ENCODE peak calls at places on chromosomes 3 and 15, in seven cellular contexts. D, F, L, U, W, H and Q are unnamed samples. For H3K4me1, the result is how much of the 10 kb centered on the place peaks cover.

GRCh38 chr15:57553526-57553925 is 38.2 kb upstream of the MYZAP start:
- DNase-seq in D (peak), F (no peak), L (no peak), U (no peak), W (no peak), H (no peak), Q (no peak)

GRCh38 chr15:94769089-94769488 is 537.7 kb downstream of the MCTP2 start:
- DNase-seq in D (no peak), F (no peak), L (no peak), U (no peak), W (no peak), H (no peak), Q (no peak)

GRCh38 chr3:43515970-43516369 is 105.8 kb downstream of the ANO10 start:
- DNase-seq in D (no peak), F (no peak), L (no peak), U (no peak), W (no peak), H (no peak), Q (no peak)

GRCh38 chr15:38085931-38086562 is 151.6 kb downstream of the TMCO5A start:
- DNase-seq in D (no peak), F (no peak), L (no peak), U (no peak), W (peak), H (peak), Q (no peak)

GRCh38 chr3:190180268-190180667 is 59.6 kb upstream of the P3H2 start:
- DNase-seq in D (no peak), F (no peak), L (no peak), U (no peak), W (peak), H (peak), Q (no peak)

GRCh38 chr3:65785065-65785645 is 253.6 kb downstream of the MAGI1 start:
- DNase-seq in D (no peak), F (no peak), L (no peak), U (no peak), W (peak), H (peak), Q (no peak)

GRCh38 chr3:194598771-194599557 is 34.3 kb downstream of the TMEM44 start:
- DNase-seq in D (no peak), F (peak), L (no peak), U (no peak), W (peak), H (peak), Q (no peak)

GRCh38 chr15:59691194-59691805 is 2.2 kb upstream of the BNIP2 start:
- DNase-seq in D (no peak), F (no peak), L (peak), U (no peak), W (peak), H (peak), Q (peak)

GRCh38 chr3:107796786-107797185 is 274.0 kb downstream of the BBX start:
- DNase-seq in D (no peak), F (no peak), L (no peak), U (no peak), W (peak), H (peak), Q (no peak)

GRCh38 chr3:56864886-56865527 is 63.3 kb upstream of the ARHGEF3 start:
- DNase-seq in D (no peak), F (no peak), L (no peak), U (no peak), W (no peak), H (no peak), Q (no peak)

GRCh38 chr15:41647269-41647668 is 12.9 kb upstream of the MGA start:
- DNase-seq in D (no peak), F (no peak), L (no peak), U (no peak), W (no peak), H (no peak), Q (no peak)

GRCh38 chr3:119783883-119784282 is 2.0 kb downstream of the NR1I2 start:
- DNase-seq in D (no peak), F (no peak), L (no peak), U (no peak), W (no peak), H (no peak), Q (no peak)

GRCh38 chr3:46651084-46651483 is 38.8 kb downstream of the FAM240A start:
- DNase-seq in D (no peak), F (no peak), L (no peak), U (no peak), W (no peak), H (no peak), Q (no peak)

GRCh38 chr15:62502451-62502850 is 337.4 kb upstream of the C2CD4B start:
- DNase-seq in D (no peak), F (no peak), L (no peak), U (no peak), W (peak), H (no peak), Q (no peak)

GRCh38 chr3:110767156-110767555 is 304.5 kb upstream of the NECTIN3 start:
- DNase-seq in D (no peak), F (no peak), L (no peak), U (no peak), W (no peak), H (peak), Q (no peak)

GRCh38 chr3:72163809-72164634 is 379.1 kb upstream of the PROK2 start:
- DNase-seq in D (no peak), F (no peak), L (peak), U (no peak), W (no peak), H (no peak), Q (no peak)

GRCh38 chr3:182397164-182397563 is 396.1 kb upstream of the ATP11B start:
- DNase-seq in D (no peak), F (no peak), L (no peak), U (no peak), W (no peak), H (no peak), Q (no peak)

GRCh38 chr15:63226155-63226883 is 36.9 kb downstream of the RAB8B start:
- DNase-seq in D (no peak), F (no peak), L (no peak), U (no peak), W (no peak), H (no peak), Q (no peak)

GRCh38 chr3:71908001-71908400 is 123.1 kb upstream of the PROK2 start:
- DNase-seq in D (no peak), F (peak), L (no peak), U (no peak), W (peak), H (no peak), Q (no peak)

GRCh38 chr15:65884511-65884910 is 15.2 kb downstream of the RAB11A start:
- DNase-seq in D (no peak), F (no peak), L (no peak), U (no peak), W (no peak), H (no peak), Q (no peak)

GRCh38 chr15:73841756-73842590 is 31.4 kb upstream of the TBC1D21 start:
- DNase-seq in D (no peak), F (no peak), L (peak), U (no peak), W (peak), H (no peak), Q (no peak)

GRCh38 chr3:15331072-15331605 is 1.2 kb downstream of the SH3BP5 start:
- DNase-seq in D (no peak), F (no peak), L (no peak), U (no peak), W (no peak), H (no peak), Q (no peak)

GRCh38 chr3:114449271-114450007 is 155.6 kb downstream of the TIGIT start:
- DNase-seq in D (no peak), F (no peak), L (no peak), U (no peak), W (peak), H (no peak), Q (no peak)

GRCh38 chr3:46970391-46971091 is 6.0 kb downstream of the CCDC12 start:
- DNase-seq in D (no peak), F (peak), L (no peak), U (peak), W (peak), H (no peak), Q (no peak)

GRCh38 chr3:30691249-30691880 is 85.0 kb downstream of the TGFBR2 start:
- DNase-seq in D (no peak), F (peak), L (no peak), U (no peak), W (no peak), H (no peak), Q (no peak)

GRCh38 chr3:185164428-185165217 is 11.8 kb upstream of the C3orf70 start:
- DNase-seq in D (no peak), F (no peak), L (no peak), U (no peak), W (no peak), H (no peak), Q (no peak)

GRCh38 chr15:71512281-71513016 is 297.9 kb upstream of the NR2E3 start:
- DNase-seq in D (no peak), F (no peak), L (no peak), U (no peak), W (no peak), H (no peak), Q (no peak)

GRCh38 chr3:151604941-151605340 is 128.8 kb upstream of the AADACL2 start:
- DNase-seq in D (no peak), F (no peak), L (no peak), U (no peak), W (peak), H (no peak), Q (no peak)

GRCh38 chr3:149539491-149539890 is 65.0 kb downstream of the TM4SF4 start:
- DNase-seq in D (no peak), F (no peak), L (no peak), U (no peak), W (no peak), H (no peak), Q (no peak)

GRCh38 chr3:128560768-128561167 is 67.8 kb upstream of the GATA2 start:
- DNase-seq in D (no peak), F (no peak), L (no peak), U (no peak), W (no peak), H (no peak), Q (peak)

GRCh38 chr15:79432345-79433311 is 492 bp downstream of the MINAR1 start:
- DNase-seq in D (peak), F (peak), L (no peak), U (no peak), W (peak), H (no peak), Q (no peak)

DNA sequence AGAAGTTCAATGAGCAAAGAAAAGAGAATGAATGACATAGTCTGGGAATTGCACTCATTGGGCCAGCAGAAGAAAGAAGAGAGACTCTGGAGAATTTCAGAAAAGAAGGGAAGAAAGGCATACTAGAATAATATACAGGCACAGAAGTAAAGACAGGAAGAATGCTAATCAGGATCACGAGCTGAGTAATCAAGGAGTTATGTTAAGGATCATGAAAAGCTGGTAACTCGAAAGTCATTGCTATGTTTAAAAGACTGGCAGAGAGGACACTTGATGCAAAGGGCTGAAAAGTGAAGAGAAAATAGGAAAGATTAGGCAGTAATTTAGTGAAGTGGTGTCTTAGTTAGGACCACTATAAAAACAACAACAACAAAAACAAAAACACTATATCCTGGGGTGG is 284.1 kb downstream of the ZBBX start:
- DNase-seq in D (no peak), F (no peak), L (no peak), U (no peak), W (no peak), H (peak), Q (no peak)
- H3K4me1 ChIP-seq in D (under half), F (under half), L (under half), U (under half), W (under half), H (under half), Q (under half)

GRCh38 chr3:9041626-9042025 is 78.4 kb upstream of the RAD18 start:
- DNase-seq in D (no peak), F (no peak), L (no peak), U (no peak), W (peak), H (no peak), Q (no peak)
- H3K4me1 ChIP-seq in D (under half), F (under half), L (under half), U (under half), W (under half), H (under half), Q (under half)

DNA sequence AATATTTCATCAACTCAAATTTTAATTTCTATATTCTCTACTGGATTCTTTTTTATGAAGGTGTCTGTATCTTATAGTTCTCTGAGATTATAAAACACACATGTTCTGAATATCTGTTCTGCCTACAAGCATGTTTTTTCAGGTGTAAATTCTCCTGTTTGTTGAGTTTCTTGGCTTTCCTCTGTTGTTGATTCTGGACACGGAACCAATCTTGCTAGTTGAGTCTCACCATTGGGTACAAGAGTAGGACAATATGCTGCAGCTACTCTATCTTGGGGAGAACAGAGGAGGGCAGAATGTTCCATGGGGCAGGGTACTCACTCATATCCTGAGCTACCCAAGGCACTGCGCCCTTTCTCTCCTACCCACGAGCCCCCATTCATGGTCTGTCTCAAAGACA is 104.9 kb downstream of the GREM1 start:
- DNase-seq in D (no peak), F (no peak), L (no peak), U (no peak), W (no peak), H (no peak), Q (no peak)
- H3K4me1 ChIP-seq in D (under half), F (under half), L (under half), U (under half), W (half or more), H (under half), Q (under half)

DNA sequence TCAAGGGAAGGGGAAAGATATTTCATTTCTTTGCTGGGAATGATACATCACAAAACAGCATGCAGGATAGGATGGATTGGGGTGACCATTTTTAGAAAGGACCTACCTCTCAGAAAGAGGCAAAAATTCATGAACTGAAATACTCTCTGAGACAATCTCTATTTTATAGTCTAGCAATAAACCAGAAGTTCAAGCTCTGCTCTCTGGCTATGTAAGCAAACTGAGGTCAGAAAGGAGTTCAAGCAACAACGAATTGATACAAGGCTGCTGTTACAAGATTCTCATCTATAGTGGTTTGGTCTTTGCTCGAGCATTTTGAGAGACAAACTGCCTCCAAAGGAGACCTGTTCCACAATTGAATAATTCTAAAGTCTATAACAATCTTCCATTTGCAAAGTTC is 84.7 kb upstream of the GOLGA8J start:
- DNase-seq in D (no peak), F (no peak), L (no peak), U (no peak), W (no peak), H (no peak), Q (no peak)
- H3K4me1 ChIP-seq in D (under half), F (under half), L (under half), U (under half), W (under half), H (under half), Q (under half)

GRCh38 chr15:70180186-70180875 is 82.6 kb upstream of the TLE3 start:
- DNase-seq in D (no peak), F (no peak), L (no peak), U (no peak), W (no peak), H (no peak), Q (no peak)

GRCh38 chr15:70181626-70182255 is 84.0 kb upstream of the TLE3 start:
- DNase-seq in D (no peak), F (no peak), L (no peak), U (no peak), W (no peak), H (no peak), Q (no peak)

GRCh38 chr15:70185251-70185711 is 87.6 kb upstream of the TLE3 start:
- DNase-seq in D (no peak), F (no peak), L (no peak), U (no peak), W (no peak), H (peak), Q (no peak)

GRCh38 chr15:70186152-70186551 is 88.4 kb upstream of the TLE3 start:
- DNase-seq in D (no peak), F (no peak), L (no peak), U (no peak), W (no peak), H (no peak), Q (no peak)

DNA sequence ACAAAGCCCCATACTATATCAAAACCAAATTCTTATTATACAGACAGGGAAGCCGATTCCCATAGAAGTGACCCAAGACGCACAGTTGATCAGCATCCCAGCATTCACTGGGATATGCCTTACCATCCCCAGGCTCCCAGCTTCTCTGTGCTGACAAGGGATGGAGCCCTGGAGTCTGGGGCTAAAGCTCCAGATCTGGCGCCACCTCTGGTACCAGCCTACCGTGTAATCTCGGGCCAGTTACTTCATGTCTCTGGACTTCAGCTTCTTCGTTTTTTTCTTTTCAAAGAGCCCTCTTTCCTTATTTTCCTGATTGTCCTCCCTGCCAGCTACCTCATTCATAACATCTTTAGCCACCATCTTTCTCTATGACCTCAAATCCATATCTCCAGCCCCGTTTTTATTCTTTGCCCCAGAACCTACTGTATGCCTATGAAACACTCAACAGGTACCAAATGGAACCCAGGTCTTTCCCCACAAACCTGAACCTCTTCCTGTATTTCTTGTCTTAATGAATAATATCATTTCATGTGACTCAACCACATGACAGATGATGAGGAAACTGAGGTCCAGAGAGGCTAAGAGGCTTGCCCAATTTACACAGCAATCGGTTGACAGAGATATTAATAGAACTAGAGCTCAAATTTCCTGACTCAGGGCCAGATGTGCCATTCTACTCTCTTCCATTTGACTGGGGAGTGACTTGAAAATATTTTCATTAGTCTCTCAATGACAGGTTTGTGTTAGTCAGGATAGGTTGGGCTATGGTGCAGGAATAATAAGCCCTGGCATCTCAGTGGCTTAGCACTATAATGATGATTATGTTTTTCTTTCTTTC is 85.4 kb upstream of the TLE3 start:
- DNase-seq in D (peak), F (no peak), L (no peak), U (no peak), W (no peak), H (no peak), Q (peak)
- H3K4me1 ChIP-seq in D (under half), F (under half), L (under half), U (under half), W (under half), H (under half), Q (under half)

GRCh38 chr3:109254760-109255159 is 61.6 kb downstream of the DPPA2 start:
- DNase-seq in D (no peak), F (no peak), L (no peak), U (no peak), W (no peak), H (no peak), Q (no peak)
- H3K4me1 ChIP-seq in D (under half), F (under half), L (under half), U (under half), W (under half), H (under half), Q (under half)